ENCODE peak calls at places on chromosome 22, in four cellular contexts. One of them, this sample, is unnamed.

GRCh38 chr22:42990131-42990838 is 24.7 kb downstream of the PACSIN2 start:
- DNase-seq in K562: no peak
- DNase-seq in HepG2: peak; percentile 45
- DNase-seq in GM12878: no peak
- DNase-seq in this sample: no peak

GRCh38 chr22:30115705-30116104 is 35.4 kb downstream of the HORMAD2 start:
- DNase-seq in K562: no peak
- DNase-seq in HepG2: no peak
- DNase-seq in GM12878: no peak
- DNase-seq in this sample: no peak

GRCh38 chr22:30490399-30490798 is 15.1 kb downstream of the SEC14L4 start:
- DNase-seq in K562: peak; percentile 50
- DNase-seq in HepG2: peak; percentile 16
- DNase-seq in GM12878: no peak
- DNase-seq in this sample: peak; percentile 50

GRCh38 chr22:27995801-27996528 is 76.9 kb upstream of the PITPNB start:
- DNase-seq in K562: no peak
- DNase-seq in HepG2: no peak
- DNase-seq in GM12878: no peak
- DNase-seq in this sample: no peak

GRCh38 chr22:39244496-39245129 is at the start of gene PDGFB:
- DNase-seq in K562: peak; percentile 47
- DNase-seq in HepG2: no peak
- DNase-seq in GM12878: no peak
- DNase-seq in this sample: peak; percentile 46

GRCh38 chr22:41676134-41676533 is 12.5 kb downstream of the SNU13 start:
- DNase-seq in K562: no peak
- DNase-seq in HepG2: no peak
- DNase-seq in GM12878: no peak
- DNase-seq in this sample: no peak

GRCh38 chr22:31586137-31586920 is 75.7 kb downstream of the PISD start:
- DNase-seq in K562: no peak
- DNase-seq in HepG2: peak; percentile 84
- DNase-seq in GM12878: no peak
- DNase-seq in this sample: no peak

GRCh38 chr22:27800250-27801131 is 1.1 kb downstream of the MN1 start:
- DNase-seq in K562: no peak
- DNase-seq in HepG2: no peak
- DNase-seq in GM12878: no peak
- DNase-seq in this sample: peak; percentile 30

GRCh38 chr22:37464181-37464580 is 22.0 kb downstream of the MFNG start:
- DNase-seq in K562: no peak
- DNase-seq in HepG2: no peak
- DNase-seq in GM12878: peak; percentile 19
- DNase-seq in this sample: no peak

GRCh38 chr22:45880732-45881523 is 96.0 kb downstream of the WNT7B start:
- DNase-seq in K562: no peak
- DNase-seq in HepG2: no peak
- DNase-seq in GM12878: no peak
- DNase-seq in this sample: no peak

GRCh38 chr22:25153961-25154685 is 45.5 kb upstream of the CRYBB3 start:
- DNase-seq in K562: no peak
- DNase-seq in HepG2: peak; percentile 36
- DNase-seq in GM12878: no peak
- DNase-seq in this sample: no peak

GRCh38 chr22:46454910-46455269 is 82.5 kb downstream of the CELSR1 start:
- DNase-seq in K562: no peak
- DNase-seq in HepG2: no peak
- DNase-seq in GM12878: no peak
- DNase-seq in this sample: no peak

GRCh38 chr22:40531951-40532900 is 104.3 kb downstream of the MRTFA start:
- DNase-seq in K562: no peak
- DNase-seq in HepG2: no peak
- DNase-seq in GM12878: no peak
- DNase-seq in this sample: no peak

GRCh38 chr22:39646614-39647210 is 76.2 kb downstream of the CACNA1I start:
- DNase-seq in K562: no peak
- DNase-seq in HepG2: no peak
- DNase-seq in GM12878: no peak
- DNase-seq in this sample: no peak

GRCh38 chr22:48943567-48944432 is 883.9 kb downstream of the BRD1 start:
- DNase-seq in K562: peak; percentile 55
- DNase-seq in HepG2: peak; percentile 97
- DNase-seq in GM12878: no peak
- DNase-seq in this sample: peak; percentile 31

GRCh38 chr22:39253427-39254070 is 8.8 kb upstream of the PDGFB start:
- DNase-seq in K562: peak; percentile 70
- DNase-seq in HepG2: no peak
- DNase-seq in GM12878: no peak
- DNase-seq in this sample: peak; percentile 56

GRCh38 chr22:39252461-39253391 is 7.9 kb upstream of the PDGFB start:
- DNase-seq in K562: no peak
- DNase-seq in HepG2: no peak
- DNase-seq in GM12878: no peak
- DNase-seq in this sample: no peak

GRCh38 chr22:38704568-38705234 is 1.0 kb upstream of the GTPBP1 start:
- DNase-seq in K562: no peak
- DNase-seq in HepG2: peak; percentile 44
- DNase-seq in GM12878: no peak
- DNase-seq in this sample: no peak

GRCh38 chr22:39177791-39178190 is 25.3 kb upstream of the CBX7 start:
- DNase-seq in K562: no peak
- DNase-seq in HepG2: no peak
- DNase-seq in GM12878: no peak
- DNase-seq in this sample: no peak

GRCh38 chr22:27911329-27911728 is 7.7 kb downstream of the PITPNB start:
- DNase-seq in K562: no peak
- DNase-seq in HepG2: no peak
- DNase-seq in GM12878: no peak
- DNase-seq in this sample: no peak

GRCh38 chr22:48906177-48906835 is 921.4 kb downstream of the BRD1 start:
- DNase-seq in K562: no peak
- DNase-seq in HepG2: no peak
- DNase-seq in GM12878: no peak
- DNase-seq in this sample: no peak

GRCh38 chr22:19503869-19504268 is 20.3 kb downstream of the CLDN5 start:
- DNase-seq in K562: no peak
- DNase-seq in HepG2: no peak
- DNase-seq in GM12878: no peak
- DNase-seq in this sample: no peak
- TF ChIP-seq FOXM1 in K562: no peak
- TF ChIP-seq FOXM1 in HepG2: no peak
- TF ChIP-seq FOXM1 in GM12878: no peak
- TF ChIP-seq FOXM1 in this sample: no peak

GRCh38 chr22:36306227-36306626 is 53.3 kb downstream of the APOL1 start:
- DNase-seq in K562: no peak
- DNase-seq in HepG2: no peak
- DNase-seq in GM12878: no peak
- DNase-seq in this sample: no peak
- TF ChIP-seq FOXK2 in K562: no peak
- TF ChIP-seq FOXK2 in HepG2: no peak
- TF ChIP-seq FOXK2 in GM12878: no peak
- TF ChIP-seq FOXK2 in this sample: no peak

GRCh38 chr22:19126874-19127273 is 4.2 kb upstream of the TSSK2 start:
- DNase-seq in K562: no peak
- DNase-seq in HepG2: no peak
- DNase-seq in GM12878: no peak
- DNase-seq in this sample: no peak
- TF ChIP-seq FOXM1 in K562: no peak
- TF ChIP-seq FOXM1 in HepG2: no peak
- TF ChIP-seq FOXM1 in GM12878: no peak
- TF ChIP-seq FOXM1 in this sample: no peak

GRCh38 chr22:47534150-47535133 is 772.0 kb downstream of the TBC1D22A start:
- DNase-seq in K562: no peak
- DNase-seq in HepG2: no peak
- DNase-seq in GM12878: no peak
- DNase-seq in this sample: no peak

GRCh38 chr22:47535681-47536080 is 773.2 kb downstream of the TBC1D22A start:
- DNase-seq in K562: no peak
- DNase-seq in HepG2: no peak
- DNase-seq in GM12878: no peak
- DNase-seq in this sample: no peak

GRCh38 chr22:47540011-47540410 is 777.6 kb downstream of the TBC1D22A start:
- DNase-seq in K562: no peak
- DNase-seq in HepG2: no peak
- DNase-seq in GM12878: no peak
- DNase-seq in this sample: no peak

GRCh38 chr22:47543447-47543846 is 781.0 kb downstream of the TBC1D22A start:
- DNase-seq in K562: no peak
- DNase-seq in HepG2: no peak
- DNase-seq in GM12878: no peak
- DNase-seq in this sample: no peak

GRCh38 chr22:47539374-47539773 is 776.9 kb downstream of the TBC1D22A start:
- DNase-seq in K562: no peak
- DNase-seq in HepG2: no peak
- DNase-seq in GM12878: no peak
- DNase-seq in this sample: no peak
- TF ChIP-seq FOXK2 in K562: no peak
- TF ChIP-seq FOXK2 in HepG2: no peak
- TF ChIP-seq FOXK2 in GM12878: no peak
- TF ChIP-seq FOXK2 in this sample: no peak

GRCh38 chr22:16866167-16866566 is 41.0 kb upstream of the XKR3 start:
- DNase-seq in K562: no peak
- DNase-seq in HepG2: no peak
- DNase-seq in GM12878: no peak
- DNase-seq in this sample: no peak
- TF ChIP-seq FOXM1 in K562: no peak
- TF ChIP-seq FOXM1 in HepG2: no peak
- TF ChIP-seq FOXM1 in GM12878: no peak
- TF ChIP-seq FOXM1 in this sample: no peak

GRCh38 chr22:22165936-22166710 is 78.5 kb upstream of the VPREB1 start:
- DNase-seq in K562: no peak
- DNase-seq in HepG2: no peak
- DNase-seq in GM12878: no peak
- DNase-seq in this sample: no peak
- TF ChIP-seq FOXK2 in K562: no peak
- TF ChIP-seq FOXK2 in HepG2: no peak
- TF ChIP-seq FOXK2 in GM12878: no peak
- TF ChIP-seq FOXK2 in this sample: no peak

This sample was measured in HEK293T.